ENCODE peak calls at places on chromosomes 13 and 19, in six cellular contexts. V is K562, I is HepG2, M is HCT116, N is GM12878, K is H1. O is an unnamed sample.

GRCh38 chr19:17658666-17659065 is 29.5 kb downstream of the UNC13A start:
- DNase-seq in V (no peak), I (no peak), M (no peak), N (no peak), K (no peak), O (no peak)

GRCh38 chr19:984165-984967 is at the start of gene WDR18:
- DNase-seq in V (peak; percentile 97), I (peak; percentile 79), M (peak; percentile 71), N (peak; percentile 49), K (peak; percentile 95), O (peak; percentile 77)

GRCh38 chr13:45373116-45373606 is 32.2 kb upstream of the TPT1 start:
- DNase-seq in V (no peak), I (no peak), M (no peak), N (no peak), K (no peak), O (no peak)

GRCh38 chr19:46844067-46844489 is 6.6 kb downstream of the AP2S1 start:
- DNase-seq in V (peak; percentile 73), I (no peak), M (no peak), N (no peak), K (no peak), O (no peak)

GRCh38 chr19:3335431-3336350 is 30.7 kb upstream of the NFIC start:
- DNase-seq in V (no peak), I (no peak), M (no peak), N (no peak), K (no peak), O (no peak)

GRCh38 chr13:41716236-41716635 is 244.7 kb downstream of the VWA8 start:
- DNase-seq in V (no peak), I (no peak), M (no peak), N (no peak), K (no peak), O (no peak)

GRCh38 chr13:51935326-51936171 is 73.8 kb downstream of the CCDC70 start:
- DNase-seq in V (peak; percentile 26), I (no peak), M (peak; percentile 19), N (no peak), K (peak; percentile 74), O (no peak)

GRCh38 chr19:872266-872951 is 12.9 kb downstream of the CFD start:
- DNase-seq in V (peak; percentile 86), I (no peak), M (peak; percentile 61), N (peak; percentile 36), K (no peak), O (peak; percentile 76)

GRCh38 chr19:34298891-34299510 is 44.6 kb downstream of the GARRE1 start:
- DNase-seq in V (no peak), I (no peak), M (no peak), N (no peak), K (no peak), O (no peak)

GRCh38 chr13:112056739-112057433 is 10.1 kb upstream of the SOX1 start:
- DNase-seq in V (no peak), I (no peak), M (no peak), N (no peak), K (peak; percentile 61), O (no peak)

GRCh38 chr19:47490031-47490430 is 6.0 kb upstream of the KPTN start:
- DNase-seq in V (no peak), I (no peak), M (no peak), N (no peak), K (no peak), O (no peak)

GRCh38 chr13:91362908-91363307 is 15.4 kb downstream of the MIR17HG start:
- DNase-seq in V (no peak), I (peak; percentile 71), M (no peak), N (no peak), K (no peak), O (no peak)

GRCh38 chr19:3275068-3275582 is 50.7 kb downstream of the CELF5 start:
- DNase-seq in V (peak; percentile 83), I (peak; percentile 65), M (peak; percentile 36), N (no peak), K (no peak), O (peak; percentile 72)

GRCh38 chr19:18254546-18255500 is 19.4 kb downstream of the IQCN start:
- DNase-seq in V (no peak), I (no peak), M (no peak), N (no peak), K (peak; percentile 77), O (no peak)

GRCh38 chr13:100398360-100398759 is 190.2 kb downstream of the GGACT start:
- DNase-seq in V (no peak), I (no peak), M (no peak), N (no peak), K (no peak), O (no peak)

GRCh38 chr13:50140742-50141659 is 125.8 kb downstream of the KCNRG start:
- DNase-seq in V (no peak), I (no peak), M (no peak), N (no peak), K (no peak), O (no peak)

GRCh38 chr19:10152100-10152499 is 32.4 kb upstream of the EIF3G start:
- DNase-seq in V (no peak), I (no peak), M (no peak), N (no peak), K (no peak), O (no peak)

GRCh38 chr13:87671824-87672603 is 843 bp downstream of the SLITRK5 start:
- DNase-seq in V (no peak), I (no peak), M (no peak), N (no peak), K (peak; percentile 73), O (no peak)

GRCh38 chr19:35114656-35115537 is 726 bp upstream of the FXYD3 start:
- DNase-seq in V (peak; percentile 85), I (peak; percentile 43), M (peak; percentile 51), N (no peak), K (peak; percentile 99), O (peak; percentile 73)

GRCh38 chr19:6227941-6228325 is 51.8 kb downstream of the MLLT1 start:
- DNase-seq in V (no peak), I (no peak), M (no peak), N (no peak), K (no peak), O (no peak)

GRCh38 chr19:46719629-46720515 is 3.0 kb upstream of the PRKD2 start:
- DNase-seq in V (no peak), I (no peak), M (no peak), N (no peak), K (no peak), O (no peak)

GRCh38 chr13:27131202-27131623 is 40.4 kb downstream of the USP12 start:
- DNase-seq in V (peak; percentile 13), I (no peak), M (peak; percentile 13), N (peak; percentile 99), K (no peak), O (no peak)

DNA sequence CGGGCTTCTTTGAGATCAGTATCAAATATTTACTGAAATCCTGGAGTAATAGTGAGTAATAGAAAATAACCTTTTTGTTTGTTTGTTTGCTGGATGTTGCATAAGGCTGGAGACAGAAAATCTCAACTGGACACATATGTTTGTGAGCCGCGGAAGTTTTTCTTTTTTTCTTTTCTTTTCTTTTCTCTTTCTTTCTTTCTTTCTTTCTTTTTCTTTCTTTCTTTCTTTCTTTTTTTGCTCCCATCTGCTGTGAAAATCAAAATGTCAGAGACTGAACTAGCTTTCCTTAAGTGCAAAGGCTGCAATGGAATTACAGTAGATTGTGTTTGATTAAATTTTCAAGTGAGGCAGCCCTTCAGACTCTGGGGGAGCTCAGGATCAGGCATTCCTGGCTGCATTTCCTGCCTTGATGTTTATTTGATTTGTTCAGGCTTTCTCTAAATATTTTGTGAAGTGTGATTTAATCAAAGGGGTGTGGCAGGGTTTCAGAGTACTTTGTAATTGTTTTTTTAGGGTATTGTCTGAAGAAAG is 306 bp downstream of the FRY start:
- DNase-seq in V (no peak), I (no peak), M (no peak), N (no peak), K (no peak), O (no peak)
- TF ChIP-seq ZNF274 in V (no peak), I (no peak), M (no peak), N (no peak), K (no peak), O (no peak)

GRCh38 chr19:8478605-8479004 is 23.8 kb downstream of the PRAM1 start:
- DNase-seq in V (no peak), I (no peak), M (no peak), N (no peak), K (no peak), O (no peak)

GRCh38 chr19:8475005-8475404 is 27.4 kb downstream of the PRAM1 start:
- DNase-seq in V (no peak), I (no peak), M (no peak), N (no peak), K (no peak), O (no peak)

GRCh38 chr19:8477889-8478288 is 24.6 kb downstream of the PRAM1 start:
- DNase-seq in V (no peak), I (no peak), M (no peak), N (no peak), K (no peak), O (no peak)

GRCh38 chr19:8476524-8476923 is 25.9 kb downstream of the PRAM1 start:
- DNase-seq in V (no peak), I (no peak), M (no peak), N (no peak), K (no peak), O (no peak)

GRCh38 chr19:8473652-8474476 is 28.6 kb downstream of the PRAM1 start:
- DNase-seq in V (no peak), I (no peak), M (no peak), N (peak; percentile 45), K (no peak), O (no peak)
- H3K36me3 ChIP-seq in V (peaks cover 98% of the 10 kb centered on the region), I (peaks cover 49% of the 10 kb centered on the region), M (peaks cover 71% of the 10 kb centered on the region), N (peaks cover 42% of the 10 kb centered on the region), K (peaks cover 62% of the 10 kb centered on the region), O (peaks cover 97% of the 10 kb centered on the region)

GRCh38 chr13:80237646-80238045 is 103.3 kb downstream of the SPRY2 start:
- DNase-seq in V (no peak), I (no peak), M (no peak), N (no peak), K (no peak), O (no peak)

GRCh38 chr13:80239571-80240255 is 101.2 kb downstream of the SPRY2 start:
- DNase-seq in V (no peak), I (no peak), M (no peak), N (no peak), K (no peak), O (no peak)

GRCh38 chr13:80239116-80239515 is 101.8 kb downstream of the SPRY2 start:
- DNase-seq in V (no peak), I (no peak), M (no peak), N (no peak), K (no peak), O (no peak)

GRCh38 chr13:80235559-80236296 is 105.2 kb downstream of the SPRY2 start:
- DNase-seq in V (no peak), I (no peak), M (no peak), N (no peak), K (no peak), O (no peak)

DNA sequence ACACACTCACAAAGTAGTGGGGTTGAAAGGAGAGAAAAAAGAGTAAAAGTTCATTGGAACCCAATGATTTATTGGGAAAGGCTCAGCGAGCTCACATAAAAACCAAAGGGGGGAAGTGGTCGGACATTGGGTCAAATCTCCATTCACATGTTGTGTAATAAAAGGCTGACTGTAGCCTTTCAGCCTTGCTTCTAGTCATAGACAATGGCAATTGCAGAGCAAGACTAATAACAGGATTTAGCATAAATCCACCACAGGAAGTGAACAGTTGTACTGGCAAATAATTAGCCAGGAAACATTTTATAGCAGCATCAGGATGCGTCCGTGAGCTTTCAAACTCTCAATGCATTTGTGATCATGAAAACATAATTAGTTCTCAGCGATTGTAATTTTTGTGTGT is 105.8 kb downstream of the SPRY2 start:
- DNase-seq in V (no peak), I (no peak), M (no peak), N (no peak), K (no peak), O (no peak)
- H3K9ac ChIP-seq in V (no peak overlapping the region), I (no peak overlapping the region), M (no peak overlapping the region), N (no peak overlapping the region), K (no peak overlapping the region), O (no peak overlapping the region)

GRCh38 chr19:36605839-36606478 is 846 bp downstream of the ZNF382 start:
- DNase-seq in V (no peak), I (no peak), M (no peak), N (peak; percentile 19), K (no peak), O (no peak)
- TF ChIP-seq ZNF274 in V (no peak), I (no peak), M (no peak), N (no peak), K (no peak), O (no peak)